ENCODE peak calls at places on chromosomes 5 and 9, in seven cellular contexts. One of them, this sample, is unnamed.

GRCh38 chr9:8338742-8339425 is 539.3 kb upstream of the DMAC1 start:
- DNase-seq in tibial artery: no peak
- DNase-seq in psoas muscle: no peak
- DNase-seq in CD8-positive, alpha-beta T cell: no peak
- DNase-seq in AG04450: no peak
- DNase-seq in heart left ventricle: no peak
- DNase-seq in H1: no peak
- DNase-seq in this sample: no peak

GRCh38 chr5:77012601-77013000 is 17.6 kb upstream of the AGGF1 start:
- DNase-seq in tibial artery: no peak
- DNase-seq in psoas muscle: no peak
- DNase-seq in CD8-positive, alpha-beta T cell: no peak
- DNase-seq in AG04450: no peak
- DNase-seq in heart left ventricle: no peak
- DNase-seq in H1: no peak
- DNase-seq in this sample: no peak

GRCh38 chr9:130328349-130328801 is 62.8 kb downstream of the HMCN2 start:
- DNase-seq in tibial artery: peak
- DNase-seq in psoas muscle: peak
- DNase-seq in CD8-positive, alpha-beta T cell: no peak
- DNase-seq in AG04450: peak
- DNase-seq in heart left ventricle: peak
- DNase-seq in H1: no peak
- DNase-seq in this sample: no peak

GRCh38 chr5:149962601-149963300 is 2.2 kb downstream of the SLC26A2 start:
- DNase-seq in tibial artery: no peak
- DNase-seq in psoas muscle: no peak
- DNase-seq in CD8-positive, alpha-beta T cell: no peak
- DNase-seq in AG04450: no peak
- DNase-seq in heart left ventricle: no peak
- DNase-seq in H1: no peak
- DNase-seq in this sample: no peak

GRCh38 chr9:120252248-120252647 is 327.7 kb downstream of the CDK5RAP2 start:
- DNase-seq in tibial artery: no peak
- DNase-seq in psoas muscle: no peak
- DNase-seq in CD8-positive, alpha-beta T cell: no peak
- DNase-seq in AG04450: no peak
- DNase-seq in heart left ventricle: no peak
- DNase-seq in H1: no peak
- DNase-seq in this sample: no peak

GRCh38 chr5:94432499-94432898 is 185.9 kb downstream of the KIAA0825 start:
- DNase-seq in tibial artery: no peak
- DNase-seq in psoas muscle: no peak
- DNase-seq in CD8-positive, alpha-beta T cell: no peak
- DNase-seq in AG04450: no peak
- DNase-seq in heart left ventricle: no peak
- DNase-seq in H1: no peak
- DNase-seq in this sample: no peak

GRCh38 chr5:180598316-180598701 is 7.0 kb upstream of the SCGB3A1 start:
- DNase-seq in tibial artery: no peak
- DNase-seq in psoas muscle: no peak
- DNase-seq in CD8-positive, alpha-beta T cell: no peak
- DNase-seq in AG04450: no peak
- DNase-seq in heart left ventricle: no peak
- DNase-seq in H1: no peak
- DNase-seq in this sample: peak

GRCh38 chr5:173866249-173867172 is 21.6 kb upstream of the CPEB4 start:
- DNase-seq in tibial artery: peak
- DNase-seq in psoas muscle: no peak
- DNase-seq in CD8-positive, alpha-beta T cell: no peak
- DNase-seq in AG04450: no peak
- DNase-seq in heart left ventricle: peak
- DNase-seq in H1: no peak
- DNase-seq in this sample: no peak

GRCh38 chr9:92507496-92507895 is 25.2 kb upstream of the ASPN start:
- DNase-seq in tibial artery: no peak
- DNase-seq in psoas muscle: no peak
- DNase-seq in CD8-positive, alpha-beta T cell: no peak
- DNase-seq in AG04450: no peak
- DNase-seq in heart left ventricle: no peak
- DNase-seq in H1: no peak
- DNase-seq in this sample: no peak

GRCh38 chr9:26637101-26637500 is 255.5 kb downstream of the CAAP1 start:
- DNase-seq in tibial artery: no peak
- DNase-seq in psoas muscle: no peak
- DNase-seq in CD8-positive, alpha-beta T cell: no peak
- DNase-seq in AG04450: no peak
- DNase-seq in heart left ventricle: no peak
- DNase-seq in H1: no peak
- DNase-seq in this sample: no peak

GRCh38 chr5:79844571-79844970 is 146.5 kb downstream of the MTX3 start:
- DNase-seq in tibial artery: no peak
- DNase-seq in psoas muscle: no peak
- DNase-seq in CD8-positive, alpha-beta T cell: no peak
- DNase-seq in AG04450: no peak
- DNase-seq in heart left ventricle: no peak
- DNase-seq in H1: peak
- DNase-seq in this sample: peak

GRCh38 chr5:79845448-79846197 is 145.4 kb downstream of the MTX3 start:
- DNase-seq in tibial artery: no peak
- DNase-seq in psoas muscle: no peak
- DNase-seq in CD8-positive, alpha-beta T cell: no peak
- DNase-seq in AG04450: peak
- DNase-seq in heart left ventricle: no peak
- DNase-seq in H1: peak
- DNase-seq in this sample: no peak

GRCh38 chr5:79843450-79844388 is 147.3 kb downstream of the MTX3 start:
- DNase-seq in tibial artery: no peak
- DNase-seq in psoas muscle: no peak
- DNase-seq in CD8-positive, alpha-beta T cell: no peak
- DNase-seq in AG04450: no peak
- DNase-seq in heart left ventricle: no peak
- DNase-seq in H1: peak
- DNase-seq in this sample: peak

GRCh38 chr5:79847561-79847960 is 143.5 kb downstream of the MTX3 start:
- DNase-seq in tibial artery: no peak
- DNase-seq in psoas muscle: no peak
- DNase-seq in CD8-positive, alpha-beta T cell: no peak
- DNase-seq in AG04450: no peak
- DNase-seq in heart left ventricle: no peak
- DNase-seq in H1: peak
- DNase-seq in this sample: peak

GRCh38 chr5:79846198-79846521 is 144.9 kb downstream of the MTX3 start:
- DNase-seq in tibial artery: no peak
- DNase-seq in psoas muscle: no peak
- DNase-seq in CD8-positive, alpha-beta T cell: no peak
- DNase-seq in AG04450: no peak
- DNase-seq in heart left ventricle: no peak
- DNase-seq in H1: no peak
- DNase-seq in this sample: no peak
- H3K4me3 ChIP-seq in tibial artery: no peak
- H3K4me3 ChIP-seq in psoas muscle: no peak
- H3K4me3 ChIP-seq in CD8-positive, alpha-beta T cell: no peak
- H3K4me3 ChIP-seq in AG04450: no peak
- H3K4me3 ChIP-seq in heart left ventricle: no peak
- H3K4me3 ChIP-seq in H1: no peak
- H3K4me3 ChIP-seq in this sample: no peak

DNA sequence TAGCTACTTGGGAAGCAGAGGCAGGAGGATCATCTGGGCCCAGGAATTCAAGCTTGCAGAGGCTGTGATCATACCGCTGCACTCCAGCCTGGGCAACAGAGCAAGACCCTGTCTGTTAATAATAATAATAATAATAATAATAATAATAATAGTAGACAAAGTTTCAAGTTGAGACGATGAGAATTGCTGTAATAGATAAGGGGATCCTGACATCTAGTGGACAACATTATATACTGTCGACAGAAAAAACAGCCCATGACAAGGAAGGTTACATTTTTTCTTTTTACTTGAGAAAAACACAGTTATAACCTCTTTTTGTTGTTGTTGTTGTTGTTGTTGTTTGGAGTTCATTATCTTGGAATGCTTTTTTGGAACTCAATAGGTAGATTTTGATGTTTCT is 35.3 kb downstream of the NDFIP1 start:
- DNase-seq in tibial artery: no peak
- DNase-seq in psoas muscle: no peak
- DNase-seq in CD8-positive, alpha-beta T cell: no peak
- DNase-seq in AG04450: peak
- DNase-seq in heart left ventricle: no peak
- DNase-seq in H1: no peak
- DNase-seq in this sample: no peak
- TF ChIP-seq CTCF in tibial artery: peak
- TF ChIP-seq CTCF in psoas muscle: peak
- TF ChIP-seq CTCF in CD8-positive, alpha-beta T cell: peak
- TF ChIP-seq CTCF in AG04450: peak
- TF ChIP-seq CTCF in heart left ventricle: peak
- TF ChIP-seq CTCF in H1: peak
- TF ChIP-seq CTCF in this sample: no peak

DNA sequence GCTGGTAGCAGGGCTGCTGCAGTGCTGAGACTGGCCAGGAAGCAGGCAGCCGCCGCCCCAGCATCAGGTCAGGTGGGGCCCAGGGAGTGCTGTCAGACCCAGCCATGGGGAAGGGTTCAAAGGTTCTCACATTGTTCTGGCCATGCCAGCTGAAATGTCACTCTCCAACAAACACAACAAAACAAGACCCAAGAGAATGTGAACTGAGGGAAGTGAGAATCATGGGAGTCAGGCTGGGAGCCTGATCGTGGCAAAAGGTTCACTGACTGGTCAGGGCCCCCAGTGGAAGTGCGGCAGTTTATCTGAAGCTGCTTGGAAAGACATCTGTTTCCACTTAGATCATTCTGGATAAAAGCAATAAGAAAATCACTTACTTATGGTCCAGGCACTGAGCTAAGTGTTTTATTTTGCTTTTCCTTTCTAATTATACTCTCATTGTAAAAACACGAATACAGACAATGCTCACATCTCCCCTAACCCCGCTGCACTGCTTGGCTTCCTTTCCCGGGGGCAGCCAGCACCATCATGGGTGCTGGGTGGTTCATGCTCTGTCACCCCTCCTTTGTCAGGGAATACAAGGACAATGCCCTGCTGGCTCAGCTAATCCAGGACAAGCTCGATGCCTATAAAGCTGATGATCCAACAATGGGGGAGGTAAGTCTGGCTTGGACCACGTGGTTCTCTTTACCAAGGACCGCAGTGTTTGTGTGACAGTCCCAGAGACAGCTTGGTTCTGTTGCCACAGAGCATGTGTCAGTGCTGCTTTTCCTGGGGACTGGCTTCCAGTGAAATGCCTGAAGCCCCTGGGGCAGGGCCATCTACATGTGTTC is 41.9 kb upstream of the CFAP157 start:
- DNase-seq in tibial artery: no peak
- DNase-seq in psoas muscle: no peak
- DNase-seq in CD8-positive, alpha-beta T cell: no peak
- DNase-seq in AG04450: no peak
- DNase-seq in heart left ventricle: no peak
- DNase-seq in H1: no peak
- DNase-seq in this sample: no peak
- H3K27ac ChIP-seq in tibial artery: no peak
- H3K27ac ChIP-seq in psoas muscle: no peak
- H3K27ac ChIP-seq in CD8-positive, alpha-beta T cell: no peak
- H3K27ac ChIP-seq in AG04450: no peak
- H3K27ac ChIP-seq in heart left ventricle: no peak
- H3K27ac ChIP-seq in H1: no peak
- H3K27ac ChIP-seq in this sample: peak

DNA sequence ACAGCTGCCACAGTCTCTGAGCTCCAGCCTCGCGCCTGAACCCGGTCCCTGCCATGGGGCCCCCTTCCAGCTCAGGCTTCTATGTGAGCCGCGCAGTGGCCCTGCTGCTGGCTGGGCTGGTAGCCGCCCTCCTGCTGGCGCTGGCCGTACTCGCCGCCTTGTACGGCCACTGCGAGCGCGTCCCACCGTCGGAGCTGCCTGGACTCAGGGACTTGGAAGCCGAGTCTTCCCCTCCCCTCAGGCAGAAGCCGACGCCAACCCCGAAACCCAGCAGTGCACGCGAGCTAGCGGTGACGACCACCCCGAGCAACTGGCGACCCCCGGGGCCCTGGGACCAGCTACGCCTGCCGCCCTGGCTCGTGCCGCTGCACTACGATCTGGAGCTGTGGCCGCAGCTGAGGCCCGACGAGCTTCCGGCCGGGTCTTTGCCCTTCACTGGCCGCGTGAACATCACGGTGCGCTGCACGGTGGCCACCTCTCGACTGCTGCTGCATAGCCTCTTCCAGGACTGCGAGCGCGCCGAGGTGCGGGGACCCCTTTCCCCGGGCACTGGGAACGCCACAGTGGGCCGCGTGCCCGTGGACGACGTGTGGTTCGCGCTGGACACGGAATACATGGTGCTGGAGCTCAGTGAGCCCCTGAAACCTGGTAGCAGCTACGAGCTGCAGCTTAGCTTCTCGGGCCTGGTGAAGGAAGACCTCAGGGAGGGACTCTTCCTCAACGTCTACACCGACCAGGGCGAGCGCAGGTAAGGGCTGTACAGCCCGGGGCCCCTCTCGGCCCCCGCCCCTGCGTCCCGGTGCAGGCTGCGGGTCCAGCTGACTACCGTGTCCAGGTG is 509 bp downstream of the LVRN start:
- DNase-seq in tibial artery: no peak
- DNase-seq in psoas muscle: peak
- DNase-seq in CD8-positive, alpha-beta T cell: no peak
- DNase-seq in AG04450: no peak
- DNase-seq in heart left ventricle: peak
- DNase-seq in H1: peak
- DNase-seq in this sample: no peak
- H3K4me3 ChIP-seq in tibial artery: peak
- H3K4me3 ChIP-seq in psoas muscle: peak
- H3K4me3 ChIP-seq in CD8-positive, alpha-beta T cell: no peak
- H3K4me3 ChIP-seq in AG04450: peak
- H3K4me3 ChIP-seq in heart left ventricle: peak
- H3K4me3 ChIP-seq in H1: peak
- H3K4me3 ChIP-seq in this sample: peak

DNA sequence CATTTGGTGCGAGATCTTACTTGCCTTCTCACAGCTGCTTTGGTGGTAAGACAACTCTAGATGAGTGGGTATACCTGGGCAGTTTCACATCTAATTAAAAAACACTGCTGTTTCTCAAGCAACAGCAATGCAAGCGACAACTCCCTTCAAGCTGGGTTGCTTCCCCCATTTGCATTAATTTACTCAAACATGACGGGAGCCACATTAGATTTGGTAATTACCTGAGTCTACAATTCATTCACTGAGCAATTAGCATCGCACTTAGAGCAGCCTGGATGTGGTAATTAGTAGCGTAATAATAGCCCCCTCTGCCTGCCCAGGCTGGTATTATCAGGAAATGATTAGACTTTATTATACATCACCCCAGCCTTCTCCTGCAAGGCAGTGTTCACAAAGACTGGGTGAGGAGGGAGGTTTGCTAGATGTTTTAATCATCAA is 73.4 kb downstream of the FBXO38 start:
- DNase-seq in tibial artery: no peak
- DNase-seq in psoas muscle: no peak
- DNase-seq in CD8-positive, alpha-beta T cell: no peak
- DNase-seq in AG04450: no peak
- DNase-seq in heart left ventricle: no peak
- DNase-seq in H1: no peak
- DNase-seq in this sample: no peak
- TF ChIP-seq CTCF in tibial artery: no peak
- TF ChIP-seq CTCF in psoas muscle: no peak
- TF ChIP-seq CTCF in CD8-positive, alpha-beta T cell: no peak
- TF ChIP-seq CTCF in AG04450: peak
- TF ChIP-seq CTCF in heart left ventricle: peak
- TF ChIP-seq CTCF in H1: peak
- TF ChIP-seq CTCF in this sample: no peak